ENCODE peak calls at places on chromosomes 7 and 10, in five cellular contexts. P, K, W, B and I are unnamed samples.

GRCh38 chr7:78002715-78003114 is 204.1 kb downstream of the PHTF2 start:
- DNase-seq in W (no peak), B (no peak), K (no peak), P (no peak), I (no peak)

GRCh38 chr10:3261921-3262320 is 89.3 kb upstream of the PITRM1 start:
- DNase-seq in P (no peak), K (no peak), W (peak), B (no peak), I (no peak)

GRCh38 chr10:89921422-89921821 is 220.0 kb downstream of the KIF20B start:
- DNase-seq in P (no peak), K (no peak), W (peak), B (no peak), I (peak)

GRCh38 chr7:11593322-11593721 is 238.7 kb downstream of the THSD7A start:
- DNase-seq in B (no peak), P (no peak), K (no peak), W (no peak), I (no peak)

GRCh38 chr7:14759785-14760184 is 142.8 kb downstream of the DGKB start:
- DNase-seq in K (no peak), P (no peak), W (no peak), B (no peak), I (no peak)

GRCh38 chr7:110964770-110965169 is 126.2 kb upstream of the LRRN3 start:
- DNase-seq in B (no peak), P (no peak), W (peak), K (no peak), I (no peak)

GRCh38 chr10:62268027-62268398 is 631 bp downstream of the RTKN2 start:
- DNase-seq in K (no peak), P (no peak), W (no peak), B (peak), I (peak)

GRCh38 chr10:126222736-126223511 is 165.4 kb downstream of the ADAM12 start:
- DNase-seq in P (peak), K (no peak), B (no peak), W (peak), I (no peak)

GRCh38 chr7:152121432-152121831 is 96.0 kb downstream of the GALNT11 start:
- DNase-seq in B (no peak), K (no peak), P (no peak), W (no peak), I (no peak)

GRCh38 chr7:27840314-27840713 is 100.4 kb downstream of the TAX1BP1 start:
- DNase-seq in P (no peak), K (peak), B (no peak), W (no peak), I (no peak)

GRCh38 chr10:77710759-77711682 is 73.4 kb upstream of the KCNMA1 start:
- DNase-seq in P (peak), W (no peak), B (peak), K (peak), I (peak)

GRCh38 chr7:12629816-12630614 is 57.4 kb upstream of the ARL4A start:
- DNase-seq in W (no peak), B (no peak), P (no peak), K (no peak), I (no peak)

GRCh38 chr10:80204801-80205477 is 398 bp downstream of the ANXA11 start:
- DNase-seq in P (no peak), W (peak), B (peak), K (no peak), I (no peak)

GRCh38 chr7:110721395-110721794 is 369.5 kb upstream of the LRRN3 start:
- DNase-seq in W (no peak), B (no peak), P (no peak), K (no peak), I (no peak)

GRCh38 chr10:86342111-86342863 is 24.3 kb downstream of the GRID1 start:
- DNase-seq in P (no peak), W (no peak), B (no peak), K (no peak), I (no peak)

GRCh38 chr7:96055717-96056116 is 266.2 kb downstream of the SLC25A13 start:
- DNase-seq in P (no peak), K (no peak), B (no peak), W (no peak), I (no peak)

GRCh38 chr10:70602665-70603438 is at the start of gene PRF1:
- DNase-seq in P (no peak), W (no peak), B (no peak), K (peak), I (no peak)

GRCh38 chr7:121966538-121967332 is 93.8 kb downstream of the PTPRZ1 start:
- DNase-seq in P (no peak), K (no peak), B (no peak), W (no peak), I (no peak)

GRCh38 chr7:11297764-11298163 is 324.1 kb downstream of the PHF14 start:
- DNase-seq in W (peak), P (no peak), K (no peak), B (no peak), I (no peak)

GRCh38 chr7:32892521-32893224 is 1.1 kb upstream of the KBTBD2 start:
- DNase-seq in B (peak), K (peak), W (peak), P (peak), I (peak)

GRCh38 chr7:131021460-131021859 is 287.5 kb upstream of the KLF14 start:
- DNase-seq in B (no peak), K (no peak), P (no peak), W (no peak), I (no peak)

GRCh38 chr10:32956365-32957197 is 1.4 kb downstream of the ITGB1 start:
- DNase-seq in P (no peak), W (no peak), B (no peak), K (no peak), I (no peak)

GRCh38 chr10:28810062-28810870 is 132.9 kb downstream of the BAMBI start:
- DNase-seq in K (no peak), B (peak), P (no peak), W (no peak), I (no peak)

GRCh38 chr7:104156842-104157277 is 51.0 kb downstream of the ORC5 start:
- DNase-seq in W (peak), K (no peak), P (no peak), B (peak), I (no peak)

GRCh38 chr10:124071141-124071540 is 22.3 kb downstream of the CHST15 start:
- DNase-seq in W (no peak), P (no peak), B (no peak), K (no peak), I (no peak)

GRCh38 chr7:16961650-16962049 is 79.9 kb upstream of the AGR3 start:
- DNase-seq in P (peak), K (no peak), W (peak), B (no peak), I (no peak)

GRCh38 chr10:129870926-129871660 is 93.0 kb downstream of the EBF3 start:
- DNase-seq in P (peak), W (no peak), K (no peak), B (no peak), I (no peak)

GRCh38 chr7:158246272-158246959 is 341.2 kb downstream of the PTPRN2 start:
- DNase-seq in W (no peak), B (no peak), P (no peak), K (no peak), I (no peak)

GRCh38 chr10:129963076-129963830 is 821 bp downstream of the EBF3 start:
- DNase-seq in W (peak), K (no peak), B (peak), P (no peak), I (no peak)

GRCh38 chr7:128904381-128905197 is 5.9 kb downstream of the KCP start:
- DNase-seq in B (peak), P (peak), K (no peak), W (peak), I (no peak)

GRCh38 chr7:51376420-51377092 is 59.9 kb upstream of the COBL start:
- DNase-seq in B (no peak), K (no peak), P (no peak), W (peak), I (peak)

GRCh38 chr7:117069379-117069778 is 116.1 kb downstream of the ST7 start:
- DNase-seq in P (no peak), B (no peak), K (no peak), W (no peak), I (no peak)

GRCh38 chr7:70947181-70947580 is 184.8 kb upstream of the GALNT17 start:
- DNase-seq in B (no peak), W (no peak), P (no peak), K (no peak), I (no peak)

GRCh38 chr7:5567810-5568209 is 144.2 kb upstream of the TNRC18 start:
- DNase-seq in B (no peak), K (no peak), P (no peak), W (no peak), I (no peak)

GRCh38 chr10:1434912-1435692 is 302.2 kb downstream of the ADARB2 start:
- DNase-seq in K (no peak), B (no peak), W (no peak), P (no peak), I (no peak)

GRCh38 chr7:2996141-2996540 is 47.5 kb downstream of the CARD11 start:
- DNase-seq in P (no peak), B (no peak), W (no peak), K (no peak), I (no peak)

GRCh38 chr10:3948843-3949242 is 163.8 kb upstream of the KLF6 start:
- DNase-seq in W (peak), K (peak), B (no peak), P (no peak), I (no peak)

DNA sequence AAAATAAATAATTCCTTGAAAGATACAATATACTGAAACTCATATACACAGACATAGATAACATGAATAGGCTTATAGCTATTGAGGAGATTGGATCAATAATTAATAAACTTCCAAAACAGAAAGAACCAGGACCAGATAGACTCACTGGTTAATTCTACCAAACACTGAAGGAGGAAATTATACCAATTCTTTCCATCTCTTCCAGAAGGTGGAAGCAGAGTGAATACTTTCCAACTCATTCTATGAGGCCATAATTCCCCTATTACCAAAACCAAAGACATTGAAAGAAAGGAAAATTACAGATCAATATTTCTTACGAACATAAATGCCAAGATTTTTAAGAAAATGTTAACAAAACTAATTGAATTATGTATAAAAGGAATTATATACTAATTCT is 624.8 kb upstream of the LRRTM3 start:
- DNase-seq in W (no peak), K (no peak), P (no peak), B (no peak), I (no peak)
- TF ChIP-seq CTCF in W (no peak), K (no peak), P (no peak), B (no peak), I (no peak)

GRCh38 chr10:111034598-111035310 is 42.1 kb upstream of the ADRA2A start:
- DNase-seq in W (peak), K (no peak), B (no peak), P (peak), I (no peak)

GRCh38 chr10:111039522-111039921 is 37.3 kb upstream of the ADRA2A start:
- DNase-seq in K (no peak), P (no peak), W (no peak), B (no peak), I (no peak)

GRCh38 chr10:111035542-111035941 is 41.3 kb upstream of the ADRA2A start:
- DNase-seq in K (no peak), W (no peak), P (peak), B (no peak), I (no peak)

DNA sequence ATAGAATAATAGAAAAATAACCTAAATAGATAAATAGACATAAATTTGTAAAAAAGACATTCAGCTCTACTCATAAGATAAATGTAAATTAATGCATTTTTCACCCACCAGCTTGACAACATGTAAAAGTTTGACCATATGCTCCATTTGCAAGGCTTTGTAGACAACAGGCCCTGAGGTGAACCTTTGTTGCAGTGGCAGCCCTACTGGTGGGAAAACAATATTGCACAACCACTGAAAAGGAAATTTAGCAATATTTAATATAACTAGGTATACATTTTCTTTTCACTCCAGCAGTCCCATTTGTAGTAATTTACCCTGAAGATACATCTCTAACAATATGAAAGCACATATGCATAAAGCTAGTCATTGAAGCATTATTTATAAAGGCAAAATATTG is 39.0 kb upstream of the ADRA2A start:
- DNase-seq in K (no peak), P (no peak), B (no peak), W (no peak), I (no peak)
- TF ChIP-seq CTCF in K (no peak), P (no peak), B (peak), W (peak), I (no peak)

GRCh38 chr7:47285860-47286491 is 295.9 kb downstream of the TNS3 start:
- DNase-seq in B (no peak), W (peak), P (peak), K (no peak), I (no peak)
- TF ChIP-seq CTCF in B (no peak), W (no peak), P (peak), K (no peak), I (no peak)

GRCh38 chr10:133388973-133389818 is 4.8 kb upstream of the MTG1 start:
- DNase-seq in W (no peak), P (no peak), K (no peak), B (no peak), I (no peak)
- TF ChIP-seq CTCF in W (no peak), P (no peak), K (no peak), B (no peak), I (no peak)

DNA sequence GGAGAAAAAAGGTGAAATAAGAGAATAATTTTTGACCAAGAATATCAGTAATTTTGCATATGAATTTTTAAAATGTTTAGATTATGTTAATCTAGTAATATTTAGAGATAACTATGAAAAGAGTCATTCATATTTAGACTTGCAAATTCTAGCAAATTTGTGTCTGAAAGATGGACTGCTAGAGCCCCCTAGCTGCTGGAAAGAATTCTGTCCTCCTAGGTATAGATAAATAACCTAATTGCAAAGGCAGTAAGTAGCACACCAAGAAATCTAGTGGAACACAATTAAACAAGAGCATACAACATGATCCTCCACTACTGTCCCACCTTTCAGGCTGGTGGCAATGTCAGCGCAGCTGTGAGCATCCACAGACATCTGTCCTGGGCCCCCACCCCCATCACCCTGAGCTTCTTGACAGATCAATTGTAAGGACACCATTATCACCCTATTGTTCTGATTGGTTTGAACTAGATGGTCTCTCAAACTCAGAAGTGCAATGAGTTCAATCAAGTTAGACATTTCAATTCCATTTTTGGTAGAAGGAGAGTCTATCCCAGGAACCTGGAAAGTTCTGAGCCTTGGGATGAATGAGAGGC is 15.0 kb upstream of the GFRA1 start:
- DNase-seq in W (no peak), B (peak), K (no peak), P (peak), I (peak)
- TF ChIP-seq CTCF in W (peak), B (peak), K (no peak), P (peak), I (no peak)